ENCODE peak calls at places on chromosomes 7 and 10, in seven cellular contexts. I is psoas muscle; X is Peyer's patch; S is HEK293T; H is CD4-positive, alpha-beta T cell; C is OCI-LY7; T is activated CD8-positive, alpha-beta memory T cell treated with anti-CD3 and anti-CD28 coated beads for 48 hours. O is an unnamed sample.

GRCh38 chr10:129896231-129897150 is 67.6 kb downstream of the EBF3 start:
- DNase-seq in X (no peak), I (peak), C (no peak), H (no peak), T (no peak), S (no peak), O (no peak)

GRCh38 chr10:21724020-21724589 is 190.1 kb downstream of the MLLT10 start:
- DNase-seq in C (no peak), S (no peak), X (no peak), H (no peak), T (no peak), I (no peak), O (no peak)

GRCh38 chr7:158595068-158595467 is 7.4 kb upstream of the PTPRN2 start:
- DNase-seq in H (no peak), C (peak), I (no peak), X (no peak), T (no peak), S (no peak), O (no peak)

GRCh38 chr10:126972622-126973414 is 67.6 kb downstream of the DOCK1 start:
- DNase-seq in T (no peak), S (no peak), X (no peak), C (no peak), I (no peak), H (no peak), O (peak)

GRCh38 chr7:113371376-113372043 is 253.2 kb upstream of the SMIM30 start:
- DNase-seq in C (no peak), H (no peak), S (no peak), I (no peak), T (no peak), X (no peak), O (no peak)

GRCh38 chr10:100894589-100895294 is 18.0 kb upstream of the SLF2 start:
- DNase-seq in C (no peak), H (no peak), X (no peak), S (no peak), I (no peak), T (no peak), O (no peak)

GRCh38 chr7:27515933-27516332 is 146.8 kb downstream of the HIBADH start:
- DNase-seq in T (no peak), X (no peak), S (no peak), I (no peak), C (no peak), H (no peak), O (peak)

GRCh38 chr10:71762324-71762723 is 11.0 kb downstream of the VSIR start:
- DNase-seq in T (no peak), C (no peak), S (no peak), X (no peak), H (no peak), I (no peak), O (no peak)

GRCh38 chr7:134948246-134948645 is 38.1 kb upstream of the AGBL3 start:
- DNase-seq in T (no peak), C (no peak), S (no peak), H (no peak), I (no peak), X (no peak), O (no peak)

GRCh38 chr7:57204411-57204811 is 72.2 kb upstream of the ZNF479 start:
- DNase-seq in T (no peak), H (no peak), S (no peak), C (no peak), I (no peak), X (no peak), O (no peak)

GRCh38 chr10:74104480-74104879 is 46.1 kb downstream of the AP3M1 start:
- DNase-seq in H (no peak), S (no peak), X (no peak), C (no peak), I (no peak), T (no peak), O (no peak)

GRCh38 chr10:112785089-112785488 is 165.0 kb upstream of the TCF7L2 start:
- DNase-seq in C (no peak), T (no peak), S (no peak), I (no peak), H (no peak), X (no peak), O (no peak)

GRCh38 chr10:102602272-102603045 is 41.8 kb upstream of the TRIM8 start:
- DNase-seq in C (no peak), I (peak), H (no peak), T (no peak), S (no peak), X (no peak), O (no peak)

GRCh38 chr10:14603539-14604102 is 171.1 kb downstream of the FAM107B start:
- DNase-seq in T (no peak), I (peak), H (no peak), S (peak), X (no peak), C (peak), O (peak)

GRCh38 chr10:7817576-7817975 is 729 bp upstream of the TAF3 start:
- DNase-seq in H (no peak), T (no peak), S (no peak), C (no peak), I (no peak), X (no peak), O (no peak)

GRCh38 chr10:23156447-23157150 is 35.5 kb upstream of the PTF1A start:
- DNase-seq in H (no peak), T (no peak), X (no peak), C (no peak), S (no peak), I (no peak), O (no peak)

GRCh38 chr10:111297351-111297848 is 220.6 kb downstream of the ADRA2A start:
- DNase-seq in S (no peak), H (no peak), T (no peak), I (no peak), C (no peak), X (no peak), O (no peak)

GRCh38 chr7:122790132-122790531 is 87.4 kb upstream of the RNF148 start:
- DNase-seq in X (no peak), S (no peak), T (no peak), H (no peak), C (no peak), I (no peak), O (peak)

GRCh38 chr7:75732764-75733630 is 5.7 kb downstream of the HIP1 start:
- DNase-seq in C (peak), H (no peak), X (no peak), S (no peak), I (peak), T (no peak), O (no peak)

GRCh38 chr7:151141855-151142685 is 25.4 kb downstream of the GBX1 start:
- DNase-seq in I (peak), H (no peak), C (no peak), S (no peak), X (peak), T (no peak), O (no peak)

O was measured in trophoblast cell.